ENCODE peak calls at places on chromosomes 5 and 9, in five cellular contexts. F, U, Z, S and O are unnamed samples.

GRCh38 chr5:109876941-109877669 is 187.4 kb downstream of the MAN2A1 start:
- DNase-seq in F (peak; percentile 13), U (no peak), Z (no peak), S (no peak), O (peak; percentile 45)

GRCh38 chr9:107653263-107653821 is 163.8 kb upstream of the KLF4 start:
- DNase-seq in F (no peak), U (no peak), Z (no peak), S (no peak), O (no peak)

GRCh38 chr5:1666812-1667588 is 132.6 kb downstream of the MRPL36 start:
- DNase-seq in F (no peak), U (peak; percentile 88), Z (peak; percentile 88), S (peak; percentile 94), O (no peak)

GRCh38 chr5:126358525-126358924 is 64.7 kb upstream of the GRAMD2B start:
- DNase-seq in F (peak; percentile 28), U (no peak), Z (no peak), S (no peak), O (no peak)

GRCh38 chr5:95779611-95780010 is 42.9 kb downstream of the GLRX start:
- DNase-seq in F (peak; percentile 64), U (no peak), Z (no peak), S (no peak), O (no peak)

GRCh38 chr5:146369691-146370090 is 31.1 kb downstream of the POU4F3 start:
- DNase-seq in F (peak; percentile 65), U (no peak), Z (no peak), S (no peak), O (peak; percentile 60)

GRCh38 chr5:177083351-177083750 is 3.4 kb upstream of the FGFR4 start:
- DNase-seq in F (no peak), U (no peak), Z (no peak), S (no peak), O (no peak)

GRCh38 chr9:127053908-127054307 is 68.5 kb downstream of the ANGPTL2 start:
- DNase-seq in F (no peak), U (no peak), Z (no peak), S (no peak), O (no peak)

GRCh38 chr5:139877129-139877597 is 81.6 kb downstream of the PSD2 start:
- DNase-seq in F (no peak), U (no peak), Z (no peak), S (no peak), O (peak; percentile 62)

GRCh38 chr5:157858527-157859226 is at the start of gene CLINT1:
- DNase-seq in F (peak; percentile 86), U (peak; percentile 93), Z (peak; percentile 92), S (peak; percentile 93), O (peak; percentile 76)

GRCh38 chr9:84857224-84857623 is 187.7 kb downstream of the NTRK2 start:
- DNase-seq in F (no peak), U (no peak), Z (no peak), S (no peak), O (no peak)

GRCh38 chr5:35188041-35188457 is 42.2 kb downstream of the PRLR start:
- DNase-seq in F (no peak), U (peak; percentile 20), Z (no peak), S (no peak), O (no peak)

GRCh38 chr5:94266170-94266569 is 352.2 kb downstream of the KIAA0825 start:
- DNase-seq in F (no peak), U (no peak), Z (no peak), S (no peak), O (no peak)

GRCh38 chr9:34636791-34637355 is 714 bp downstream of the SIGMAR1 start:
- DNase-seq in F (peak; percentile 35), U (no peak), Z (no peak), S (no peak), O (no peak)

GRCh38 chr5:37254581-37254980 is 5.4 kb upstream of the CPLANE1 start:
- DNase-seq in F (no peak), U (no peak), Z (no peak), S (no peak), O (no peak)

GRCh38 chr9:131217321-131218031 is 58.8 kb downstream of the FAM78A start:
- DNase-seq in F (no peak), U (no peak), Z (no peak), S (no peak), O (no peak)

GRCh38 chr9:36263662-36264061 is 5.4 kb upstream of the GNE start:
- DNase-seq in F (no peak), U (no peak), Z (no peak), S (no peak), O (no peak)

GRCh38 chr5:90866333-90866732 is 307.7 kb downstream of the ADGRV1 start:
- DNase-seq in F (peak; percentile 62), U (no peak), Z (no peak), S (no peak), O (peak; percentile 28)

GRCh38 chr5:51890435-51891116 is 507.3 kb downstream of the ISL1 start:
- DNase-seq in F (no peak), U (no peak), Z (no peak), S (no peak), O (no peak)

GRCh38 chr9:95383198-95383673 is 65.7 kb upstream of the FANCC start:
- DNase-seq in F (peak; percentile 50), U (no peak), Z (no peak), S (no peak), O (peak; percentile 97)

GRCh38 chr5:88729476-88730182 is 153.4 kb downstream of the MEF2C start:
- DNase-seq in F (peak; percentile 91), U (peak; percentile 84), Z (peak; percentile 65), S (peak; percentile 56), O (peak; percentile 82)

GRCh38 chr9:4080889-4081548 is 218.8 kb downstream of the GLIS3 start:
- DNase-seq in F (no peak), U (peak; percentile 42), Z (peak; percentile 28), S (no peak), O (no peak)

GRCh38 chr9:128903871-128904371 is 16.9 kb upstream of the PHYHD1 start:
- DNase-seq in F (no peak), U (no peak), Z (no peak), S (no peak), O (peak; percentile 71)

GRCh38 chr5:173412566-173412965 is 84.4 kb upstream of the STC2 start:
- DNase-seq in F (no peak), U (no peak), Z (no peak), S (no peak), O (no peak)

GRCh38 chr5:54362434-54362833 is 52.1 kb upstream of the ARL15 start:
- DNase-seq in F (peak; percentile 28), U (no peak), Z (no peak), S (no peak), O (peak; percentile 83)

GRCh38 chr5:67268233-67269011 is 71.8 kb upstream of the CD180 start:
- DNase-seq in F (peak; percentile 99), U (peak; percentile 71), Z (no peak), S (peak; percentile 70), O (peak; percentile 60)

GRCh38 chr9:26125693-26126092 is 447.4 kb upstream of the TUSC1 start:
- DNase-seq in F (no peak), U (no peak), Z (no peak), S (no peak), O (no peak)

GRCh38 chr9:116267021-116267420 is 113.4 kb downstream of the PAPPA start:
- DNase-seq in F (peak; percentile 29), U (no peak), Z (no peak), S (no peak), O (no peak)